ENCODE peak calls at places on chromosomes 7 and 10, in eight cellular contexts. S, F, X, A, B, O, Q and C are unnamed samples.

GRCh38 chr10:61663466-61663865 is 737 bp downstream of the CABCOCO1 start:
- DNase-seq in B (no peak), X (no peak), A (no peak), O (no peak), F (no peak), Q (no peak), S (no peak), C (no peak)

GRCh38 chr7:47393406-47393805 is 188.5 kb downstream of the TNS3 start:
- DNase-seq in S (no peak), A (no peak), X (no peak), O (no peak), B (no peak), Q (no peak), F (no peak), C (no peak)

GRCh38 chr7:27774717-27775328 is 34.9 kb downstream of the TAX1BP1 start:
- DNase-seq in A (no peak), F (no peak), B (no peak), Q (peak; percentile 40), S (no peak), O (peak; percentile 9), X (peak; percentile 59), C (no peak)

GRCh38 chr10:72563327-72563932 is 62.4 kb downstream of the MICU1 start:
- DNase-seq in S (peak; percentile 43), Q (no peak), A (no peak), X (no peak), O (no peak), B (no peak), F (no peak), C (no peak)

GRCh38 chr10:110356628-110357245 is 52.0 kb upstream of the SMNDC1 start:
- DNase-seq in X (peak; percentile 83), S (peak; percentile 94), A (no peak), B (no peak), F (peak; percentile 95), Q (peak; percentile 88), O (peak; percentile 95), C (no peak)

GRCh38 chr10:18666810-18667209 is 7.6 kb downstream of the ARL5B start:
- DNase-seq in X (peak; percentile 31), S (no peak), F (no peak), O (no peak), B (no peak), Q (peak; percentile 87), A (no peak), C (no peak)

GRCh38 chr10:80705899-80706298 is 168.2 kb downstream of the SH2D4B start:
- DNase-seq in X (no peak), A (no peak), F (no peak), B (no peak), S (no peak), O (no peak), Q (no peak), C (no peak)

GRCh38 chr10:133211141-133211830 is 18.7 kb upstream of the UTF1 start:
- DNase-seq in X (no peak), S (no peak), B (no peak), O (no peak), A (no peak), F (no peak), Q (no peak), C (no peak)

GRCh38 chr7:117259626-117260025 is 63.2 kb downstream of the WNT2 start:
- DNase-seq in F (no peak), S (no peak), X (no peak), Q (peak; percentile 69), B (no peak), O (no peak), A (no peak), C (no peak)

GRCh38 chr10:124003481-124004371 is 89.7 kb downstream of the CHST15 start:
- DNase-seq in Q (no peak), F (peak; percentile 15), X (no peak), A (no peak), S (no peak), O (no peak), B (no peak), C (no peak)

GRCh38 chr10:6729071-6729773 is 149.1 kb upstream of the PRKCQ start:
- DNase-seq in S (no peak), F (no peak), Q (no peak), B (no peak), A (no peak), O (peak; percentile 73), X (peak; percentile 30), C (no peak)

GRCh38 chr10:78623577-78624215 is 445.1 kb upstream of the ZMIZ1 start:
- DNase-seq in F (no peak), A (no peak), S (no peak), O (no peak), X (peak; percentile 62), Q (peak; percentile 77), B (peak; percentile 35), C (no peak)

GRCh38 chr7:12653127-12653917 is 34.1 kb upstream of the ARL4A start:
- DNase-seq in F (no peak), A (no peak), Q (peak; percentile 71), B (no peak), O (no peak), S (no peak), X (no peak), C (no peak)

GRCh38 chr7:125563964-125564529 is 634.4 kb upstream of the POT1 start:
- DNase-seq in S (no peak), X (no peak), F (no peak), A (no peak), O (no peak), Q (no peak), B (no peak), C (no peak)

GRCh38 chr10:72126872-72127232 is 38.5 kb upstream of the SPOCK2 start:
- DNase-seq in O (no peak), B (no peak), A (no peak), S (no peak), X (no peak), F (no peak), Q (no peak), C (no peak)

GRCh38 chr7:155455776-155456516 is 2.0 kb upstream of the EN2 start:
- DNase-seq in O (no peak), F (no peak), X (no peak), Q (no peak), B (no peak), A (no peak), S (no peak), C (no peak)

GRCh38 chr7:2358968-2359527 is 4.4 kb downstream of the EIF3B start:
- DNase-seq in Q (no peak), A (no peak), F (no peak), S (no peak), X (no peak), O (no peak), B (no peak), C (no peak)

GRCh38 chr7:85471740-85472139 is 284.9 kb upstream of the SEMA3D start:
- DNase-seq in X (no peak), F (no peak), S (no peak), A (no peak), O (no peak), Q (peak; percentile 88), B (no peak), C (no peak)

GRCh38 chr10:68184546-68184945 is 47.4 kb downstream of the ATOH7 start:
- DNase-seq in S (no peak), B (no peak), O (no peak), X (no peak), Q (no peak), F (no peak), A (no peak), C (no peak)

GRCh38 chr10:32161586-32161985 is 105.4 kb upstream of the KIF5B start:
- DNase-seq in F (no peak), A (no peak), O (no peak), B (no peak), X (no peak), Q (no peak), S (no peak), C (no peak)

GRCh38 chr10:119541046-119541445 is 1.5 kb downstream of the RGS10 start:
- DNase-seq in F (no peak), A (no peak), S (peak; percentile 47), X (no peak), B (no peak), Q (no peak), O (peak; percentile 16), C (no peak)

GRCh38 chr10:80697926-80698325 is 160.2 kb downstream of the SH2D4B start:
- DNase-seq in A (no peak), F (no peak), O (no peak), S (peak; percentile 31), B (no peak), Q (no peak), X (no peak), C (no peak)

GRCh38 chr7:108136191-108136581 is 6.0 kb upstream of the LAMB4 start:
- DNase-seq in A (no peak), S (no peak), X (no peak), B (no peak), F (no peak), Q (no peak), O (no peak), C (no peak)

GRCh38 chr10:110815354-110816004 is 56.2 kb upstream of the PDCD4 start:
- DNase-seq in O (no peak), F (no peak), Q (no peak), S (no peak), A (no peak), B (no peak), X (no peak), C (no peak)

GRCh38 chr7:120273476-120273975 is 551 bp downstream of the KCND2 start:
- DNase-seq in F (no peak), S (no peak), O (no peak), A (peak; percentile 11), Q (peak; percentile 19), B (peak; percentile 30), X (no peak), C (peak; percentile 18)

GRCh38 chr7:87225696-87226095 is 6.2 kb upstream of the TMEM243 start:
- DNase-seq in X (peak; percentile 8), A (no peak), S (no peak), O (peak; percentile 69), B (no peak), F (no peak), Q (peak; percentile 60), C (no peak)

GRCh38 chr7:153381275-153382119 is 621.9 kb downstream of the ACTR3B start:
- DNase-seq in X (peak; percentile 42), F (no peak), O (no peak), B (peak; percentile 31), Q (no peak), S (no peak), A (peak; percentile 11), C (no peak)

GRCh38 chr7:157926521-157927167 is 589.8 kb downstream of the DNAJB6 start:
- DNase-seq in S (no peak), F (no peak), Q (no peak), A (no peak), O (no peak), B (no peak), X (no peak), C (no peak)

GRCh38 chr10:48811917-48812316 is 127.2 kb downstream of the WDFY4 start:
- DNase-seq in Q (no peak), O (no peak), A (no peak), F (no peak), S (no peak), X (no peak), B (no peak), C (no peak)

GRCh38 chr7:99340659-99341058 is 15.0 kb downstream of the ARPC1A start:
- DNase-seq in A (no peak), O (no peak), F (no peak), Q (peak; percentile 41), B (no peak), X (no peak), S (no peak), C (no peak)

GRCh38 chr7:41573017-41573416 is 129.9 kb downstream of the INHBA start:
- DNase-seq in O (no peak), S (no peak), X (peak; percentile 57), A (no peak), F (no peak), Q (peak; percentile 78), B (no peak), C (no peak)

GRCh38 chr7:70646551-70647248 is 485.2 kb upstream of the GALNT17 start:
- DNase-seq in A (no peak), X (no peak), O (no peak), B (no peak), Q (no peak), F (no peak), S (no peak), C (no peak)

GRCh38 chr10:95906675-95907453 is 911 bp upstream of the CC2D2B start:
- DNase-seq in B (peak; percentile 45), X (peak; percentile 47), Q (peak; percentile 78), O (peak; percentile 36), A (peak; percentile 64), F (peak; percentile 55), S (peak; percentile 66), C (peak; percentile 21)